ENCODE peak calls at places on chromosomes 1 and 21, in nine cellular contexts. One of them, this sample, is unnamed.

GRCh38 chr1:98991127-98992003 is 13.3 kb downstream of the PLPPR5 start:
- DNase-seq in midbrain: no peak
- DNase-seq in stimulated activated CD4-positive, alpha-beta T cell treated with anti-CD3 and anti-CD28 coated beads, TNF-alpha, amount 100 ng/mL, for 1 hour: no peak
- DNase-seq in testis: no peak
- DNase-seq in effector memory CD8-positive, alpha-beta T cell: no peak
- DNase-seq in EL: peak
- DNase-seq in NCI-H69: peak
- DNase-seq in progenitor cell of endocrine pancreas: no peak
- DNase-seq in skeletal muscle cell: peak
- DNase-seq in this sample: peak

GRCh38 chr1:225651872-225652725 is 824 bp downstream of the ENAH start:
- DNase-seq in midbrain: peak
- DNase-seq in stimulated activated CD4-positive, alpha-beta T cell treated with anti-CD3 and anti-CD28 coated beads, TNF-alpha, amount 100 ng/mL, for 1 hour: no peak
- DNase-seq in testis: peak
- DNase-seq in effector memory CD8-positive, alpha-beta T cell: no peak
- DNase-seq in EL: peak
- DNase-seq in NCI-H69: peak
- DNase-seq in progenitor cell of endocrine pancreas: peak
- DNase-seq in skeletal muscle cell: no peak
- DNase-seq in this sample: peak

GRCh38 chr1:115158181-115158580 is 68.9 kb upstream of the TSPAN2 start:
- DNase-seq in midbrain: no peak
- DNase-seq in stimulated activated CD4-positive, alpha-beta T cell treated with anti-CD3 and anti-CD28 coated beads, TNF-alpha, amount 100 ng/mL, for 1 hour: no peak
- DNase-seq in testis: no peak
- DNase-seq in effector memory CD8-positive, alpha-beta T cell: no peak
- DNase-seq in EL: peak
- DNase-seq in NCI-H69: no peak
- DNase-seq in progenitor cell of endocrine pancreas: no peak
- DNase-seq in skeletal muscle cell: peak
- DNase-seq in this sample: peak

GRCh38 chr1:221100196-221100950 is 221.1 kb downstream of the HLX start:
- DNase-seq in midbrain: no peak
- DNase-seq in stimulated activated CD4-positive, alpha-beta T cell treated with anti-CD3 and anti-CD28 coated beads, TNF-alpha, amount 100 ng/mL, for 1 hour: no peak
- DNase-seq in testis: no peak
- DNase-seq in effector memory CD8-positive, alpha-beta T cell: no peak
- DNase-seq in EL: peak
- DNase-seq in NCI-H69: no peak
- DNase-seq in progenitor cell of endocrine pancreas: no peak
- DNase-seq in skeletal muscle cell: peak
- DNase-seq in this sample: peak

GRCh38 chr1:213669964-213670691 is 317.6 kb upstream of the PROX1 start:
- DNase-seq in midbrain: no peak
- DNase-seq in stimulated activated CD4-positive, alpha-beta T cell treated with anti-CD3 and anti-CD28 coated beads, TNF-alpha, amount 100 ng/mL, for 1 hour: no peak
- DNase-seq in testis: no peak
- DNase-seq in effector memory CD8-positive, alpha-beta T cell: no peak
- DNase-seq in EL: no peak
- DNase-seq in NCI-H69: peak
- DNase-seq in progenitor cell of endocrine pancreas: no peak
- DNase-seq in skeletal muscle cell: no peak
- DNase-seq in this sample: no peak

GRCh38 chr1:204592246-204592948 is 76.2 kb downstream of the MDM4 start:
- DNase-seq in midbrain: no peak
- DNase-seq in stimulated activated CD4-positive, alpha-beta T cell treated with anti-CD3 and anti-CD28 coated beads, TNF-alpha, amount 100 ng/mL, for 1 hour: no peak
- DNase-seq in testis: no peak
- DNase-seq in effector memory CD8-positive, alpha-beta T cell: no peak
- DNase-seq in EL: no peak
- DNase-seq in NCI-H69: no peak
- DNase-seq in progenitor cell of endocrine pancreas: no peak
- DNase-seq in skeletal muscle cell: no peak
- DNase-seq in this sample: no peak

GRCh38 chr1:151539321-151540020 is 638 bp upstream of the TUFT1 start:
- DNase-seq in midbrain: peak
- DNase-seq in stimulated activated CD4-positive, alpha-beta T cell treated with anti-CD3 and anti-CD28 coated beads, TNF-alpha, amount 100 ng/mL, for 1 hour: no peak
- DNase-seq in testis: peak
- DNase-seq in effector memory CD8-positive, alpha-beta T cell: no peak
- DNase-seq in EL: peak
- DNase-seq in NCI-H69: peak
- DNase-seq in progenitor cell of endocrine pancreas: peak
- DNase-seq in skeletal muscle cell: peak
- DNase-seq in this sample: peak

GRCh38 chr1:10046356-10047085 is 13.8 kb downstream of the UBE4B start:
- DNase-seq in midbrain: peak
- DNase-seq in stimulated activated CD4-positive, alpha-beta T cell treated with anti-CD3 and anti-CD28 coated beads, TNF-alpha, amount 100 ng/mL, for 1 hour: no peak
- DNase-seq in testis: peak
- DNase-seq in effector memory CD8-positive, alpha-beta T cell: no peak
- DNase-seq in EL: no peak
- DNase-seq in NCI-H69: no peak
- DNase-seq in progenitor cell of endocrine pancreas: no peak
- DNase-seq in skeletal muscle cell: no peak
- DNase-seq in this sample: no peak

GRCh38 chr1:37722181-37723071 is 30.1 kb downstream of the CDCA8 start:
- DNase-seq in midbrain: peak
- DNase-seq in stimulated activated CD4-positive, alpha-beta T cell treated with anti-CD3 and anti-CD28 coated beads, TNF-alpha, amount 100 ng/mL, for 1 hour: no peak
- DNase-seq in testis: no peak
- DNase-seq in effector memory CD8-positive, alpha-beta T cell: no peak
- DNase-seq in EL: no peak
- DNase-seq in NCI-H69: no peak
- DNase-seq in progenitor cell of endocrine pancreas: no peak
- DNase-seq in skeletal muscle cell: no peak
- DNase-seq in this sample: no peak

GRCh38 chr1:112267929-112268328 is 128.1 kb upstream of the CTTNBP2NL start:
- DNase-seq in midbrain: no peak
- DNase-seq in stimulated activated CD4-positive, alpha-beta T cell treated with anti-CD3 and anti-CD28 coated beads, TNF-alpha, amount 100 ng/mL, for 1 hour: no peak
- DNase-seq in testis: peak
- DNase-seq in effector memory CD8-positive, alpha-beta T cell: no peak
- DNase-seq in EL: no peak
- DNase-seq in NCI-H69: no peak
- DNase-seq in progenitor cell of endocrine pancreas: no peak
- DNase-seq in skeletal muscle cell: no peak
- DNase-seq in this sample: no peak

GRCh38 chr1:3773572-3774502 is 1.3 kb downstream of the SMIM1 start:
- DNase-seq in midbrain: no peak
- DNase-seq in stimulated activated CD4-positive, alpha-beta T cell treated with anti-CD3 and anti-CD28 coated beads, TNF-alpha, amount 100 ng/mL, for 1 hour: no peak
- DNase-seq in testis: no peak
- DNase-seq in effector memory CD8-positive, alpha-beta T cell: no peak
- DNase-seq in EL: no peak
- DNase-seq in NCI-H69: no peak
- DNase-seq in progenitor cell of endocrine pancreas: no peak
- DNase-seq in skeletal muscle cell: no peak
- DNase-seq in this sample: no peak

GRCh38 chr1:239247299-239247698 is 139.1 kb upstream of the CHRM3 start:
- DNase-seq in midbrain: no peak
- DNase-seq in stimulated activated CD4-positive, alpha-beta T cell treated with anti-CD3 and anti-CD28 coated beads, TNF-alpha, amount 100 ng/mL, for 1 hour: no peak
- DNase-seq in testis: no peak
- DNase-seq in effector memory CD8-positive, alpha-beta T cell: no peak
- DNase-seq in EL: peak
- DNase-seq in NCI-H69: no peak
- DNase-seq in progenitor cell of endocrine pancreas: no peak
- DNase-seq in skeletal muscle cell: no peak
- DNase-seq in this sample: peak

GRCh38 chr1:40923511-40924020 is 55.9 kb upstream of the CTPS1 start:
- DNase-seq in midbrain: no peak
- DNase-seq in stimulated activated CD4-positive, alpha-beta T cell treated with anti-CD3 and anti-CD28 coated beads, TNF-alpha, amount 100 ng/mL, for 1 hour: no peak
- DNase-seq in testis: no peak
- DNase-seq in effector memory CD8-positive, alpha-beta T cell: no peak
- DNase-seq in EL: no peak
- DNase-seq in NCI-H69: no peak
- DNase-seq in progenitor cell of endocrine pancreas: no peak
- DNase-seq in skeletal muscle cell: no peak
- DNase-seq in this sample: no peak

GRCh38 chr1:196608401-196609113 is at the start of gene KCNT2:
- DNase-seq in midbrain: no peak
- DNase-seq in stimulated activated CD4-positive, alpha-beta T cell treated with anti-CD3 and anti-CD28 coated beads, TNF-alpha, amount 100 ng/mL, for 1 hour: no peak
- DNase-seq in testis: peak
- DNase-seq in effector memory CD8-positive, alpha-beta T cell: no peak
- DNase-seq in EL: peak
- DNase-seq in NCI-H69: peak
- DNase-seq in progenitor cell of endocrine pancreas: peak
- DNase-seq in skeletal muscle cell: peak
- DNase-seq in this sample: peak

GRCh38 chr1:207362962-207363858 is 41.7 kb downstream of the CD55 start:
- DNase-seq in midbrain: no peak
- DNase-seq in stimulated activated CD4-positive, alpha-beta T cell treated with anti-CD3 and anti-CD28 coated beads, TNF-alpha, amount 100 ng/mL, for 1 hour: no peak
- DNase-seq in testis: no peak
- DNase-seq in effector memory CD8-positive, alpha-beta T cell: no peak
- DNase-seq in EL: peak
- DNase-seq in NCI-H69: no peak
- DNase-seq in progenitor cell of endocrine pancreas: no peak
- DNase-seq in skeletal muscle cell: no peak
- DNase-seq in this sample: no peak

GRCh38 chr1:29650476-29650875 is 414.2 kb downstream of the PTPRU start:
- DNase-seq in midbrain: no peak
- DNase-seq in stimulated activated CD4-positive, alpha-beta T cell treated with anti-CD3 and anti-CD28 coated beads, TNF-alpha, amount 100 ng/mL, for 1 hour: no peak
- DNase-seq in testis: no peak
- DNase-seq in effector memory CD8-positive, alpha-beta T cell: no peak
- DNase-seq in EL: no peak
- DNase-seq in NCI-H69: no peak
- DNase-seq in progenitor cell of endocrine pancreas: no peak
- DNase-seq in skeletal muscle cell: no peak
- DNase-seq in this sample: no peak

GRCh38 chr1:243968413-243968812 is 82.7 kb upstream of the ZBTB18 start:
- DNase-seq in midbrain: no peak
- DNase-seq in stimulated activated CD4-positive, alpha-beta T cell treated with anti-CD3 and anti-CD28 coated beads, TNF-alpha, amount 100 ng/mL, for 1 hour: no peak
- DNase-seq in testis: no peak
- DNase-seq in effector memory CD8-positive, alpha-beta T cell: no peak
- DNase-seq in EL: peak
- DNase-seq in NCI-H69: no peak
- DNase-seq in progenitor cell of endocrine pancreas: no peak
- DNase-seq in skeletal muscle cell: no peak
- DNase-seq in this sample: no peak

GRCh38 chr21:42093991-42094417 is 22.9 kb downstream of the UMODL1 start:
- DNase-seq in midbrain: peak
- DNase-seq in stimulated activated CD4-positive, alpha-beta T cell treated with anti-CD3 and anti-CD28 coated beads, TNF-alpha, amount 100 ng/mL, for 1 hour: no peak
- DNase-seq in testis: no peak
- DNase-seq in effector memory CD8-positive, alpha-beta T cell: no peak
- DNase-seq in EL: peak
- DNase-seq in NCI-H69: no peak
- DNase-seq in progenitor cell of endocrine pancreas: no peak
- DNase-seq in skeletal muscle cell: peak
- DNase-seq in this sample: peak